ENCODE peak calls at places on chromosomes 16 and 17, in six cellular contexts. One of them, this sample, is unnamed.

GRCh38 chr16:47887496-47887895 is 268.3 kb downstream of the ABCC12 start:
- DNase-seq in cardiac muscle cell: peak; percentile 5
- DNase-seq in prostate gland: no peak
- DNase-seq in A673: peak; percentile 39
- DNase-seq in neural progenitor cell: peak; percentile 47
- DNase-seq in PC-3: peak; percentile 85
- DNase-seq in this sample: no peak

GRCh38 chr17:1006054-1006453 is 9.1 kb downstream of the TIMM22 start:
- DNase-seq in PC-3: no peak
- DNase-seq in A673: no peak
- DNase-seq in cardiac muscle cell: no peak
- DNase-seq in neural progenitor cell: no peak
- DNase-seq in prostate gland: peak; percentile 53
- DNase-seq in this sample: no peak

GRCh38 chr17:56653877-56654276 is 60.4 kb downstream of the NOG start:
- DNase-seq in A673: peak; percentile 80
- DNase-seq in prostate gland: no peak
- DNase-seq in PC-3: peak; percentile 91
- DNase-seq in neural progenitor cell: peak; percentile 82
- DNase-seq in cardiac muscle cell: peak; percentile 19
- DNase-seq in this sample: no peak

GRCh38 chr16:86914850-86915717 is 336.7 kb downstream of the FOXL1 start:
- DNase-seq in A673: no peak
- DNase-seq in cardiac muscle cell: no peak
- DNase-seq in PC-3: no peak
- DNase-seq in prostate gland: no peak
- DNase-seq in neural progenitor cell: no peak
- DNase-seq in this sample: no peak

GRCh38 chr16:51531271-51531670 is 380.2 kb upstream of the SALL1 start:
- DNase-seq in prostate gland: no peak
- DNase-seq in PC-3: no peak
- DNase-seq in A673: no peak
- DNase-seq in neural progenitor cell: no peak
- DNase-seq in cardiac muscle cell: no peak
- DNase-seq in this sample: no peak

GRCh38 chr16:3519581-3519980 is 18.8 kb downstream of the CLUAP1 start:
- DNase-seq in neural progenitor cell: no peak
- DNase-seq in PC-3: peak; percentile 44
- DNase-seq in prostate gland: no peak
- DNase-seq in cardiac muscle cell: no peak
- DNase-seq in A673: no peak
- DNase-seq in this sample: no peak

GRCh38 chr16:86531193-86531550 is 20.8 kb downstream of the FOXF1 start:
- DNase-seq in prostate gland: no peak
- DNase-seq in cardiac muscle cell: peak; percentile 77
- DNase-seq in neural progenitor cell: no peak
- DNase-seq in PC-3: no peak
- DNase-seq in A673: no peak
- DNase-seq in this sample: no peak

GRCh38 chr16:19844945-19845641 is 39.6 kb downstream of the GPRC5B start:
- DNase-seq in neural progenitor cell: no peak
- DNase-seq in prostate gland: no peak
- DNase-seq in A673: no peak
- DNase-seq in PC-3: peak; percentile 53
- DNase-seq in cardiac muscle cell: peak; percentile 84
- DNase-seq in this sample: peak; percentile 63

GRCh38 chr17:64172510-64172909 is 42.6 kb upstream of the ERN1 start:
- DNase-seq in cardiac muscle cell: no peak
- DNase-seq in A673: peak; percentile 30
- DNase-seq in PC-3: no peak
- DNase-seq in neural progenitor cell: no peak
- DNase-seq in prostate gland: no peak
- DNase-seq in this sample: peak; percentile 67

GRCh38 chr17:30599424-30600061 is 122.3 kb downstream of the GOSR1 start:
- DNase-seq in neural progenitor cell: no peak
- DNase-seq in PC-3: no peak
- DNase-seq in A673: no peak
- DNase-seq in prostate gland: no peak
- DNase-seq in cardiac muscle cell: no peak
- DNase-seq in this sample: no peak

GRCh38 chr17:46820592-46821450 is 2.3 kb upstream of the WNT3 start:
- DNase-seq in A673: no peak
- DNase-seq in cardiac muscle cell: no peak
- DNase-seq in PC-3: no peak
- DNase-seq in prostate gland: no peak
- DNase-seq in neural progenitor cell: no peak
- DNase-seq in this sample: no peak

GRCh38 chr16:67415872-67416793 is at the start of gene ZDHHC1:
- DNase-seq in neural progenitor cell: peak; percentile 89
- DNase-seq in prostate gland: peak; percentile 67
- DNase-seq in PC-3: peak; percentile 61
- DNase-seq in cardiac muscle cell: peak; percentile 77
- DNase-seq in A673: peak; percentile 72
- DNase-seq in this sample: no peak

GRCh38 chr16:11249233-11250061 is 6.6 kb downstream of the SOCS1 start:
- DNase-seq in cardiac muscle cell: no peak
- DNase-seq in prostate gland: no peak
- DNase-seq in A673: no peak
- DNase-seq in PC-3: no peak
- DNase-seq in neural progenitor cell: no peak
- DNase-seq in this sample: no peak

GRCh38 chr17:30093463-30094147 is 23.0 kb upstream of the NSRP1 start:
- DNase-seq in A673: peak; percentile 87
- DNase-seq in neural progenitor cell: peak; percentile 79
- DNase-seq in prostate gland: peak; percentile 15
- DNase-seq in cardiac muscle cell: peak; percentile 76
- DNase-seq in PC-3: peak; percentile 75
- DNase-seq in this sample: peak; percentile 20

GRCh38 chr16:12900599-12901203 is 697 bp upstream of the SHISA9 start:
- DNase-seq in prostate gland: no peak
- DNase-seq in PC-3: no peak
- DNase-seq in A673: no peak
- DNase-seq in neural progenitor cell: peak; percentile 38
- DNase-seq in cardiac muscle cell: no peak
- DNase-seq in this sample: no peak

GRCh38 chr17:46977750-46978488 is 1.1 kb downstream of the RPRML start:
- DNase-seq in cardiac muscle cell: no peak
- DNase-seq in prostate gland: no peak
- DNase-seq in PC-3: no peak
- DNase-seq in neural progenitor cell: peak; percentile 33
- DNase-seq in A673: no peak
- DNase-seq in this sample: no peak

GRCh38 chr17:42200702-42201101 is 6.4 kb upstream of the GHDC start:
- DNase-seq in cardiac muscle cell: peak; percentile 89
- DNase-seq in neural progenitor cell: no peak
- DNase-seq in prostate gland: no peak
- DNase-seq in A673: no peak
- DNase-seq in PC-3: no peak
- DNase-seq in this sample: no peak

GRCh38 chr17:876272-876671 is 94.1 kb downstream of the MRM3 start:
- DNase-seq in PC-3: no peak
- DNase-seq in prostate gland: no peak
- DNase-seq in A673: no peak
- DNase-seq in cardiac muscle cell: no peak
- DNase-seq in neural progenitor cell: no peak
- DNase-seq in this sample: no peak

GRCh38 chr16:7405166-7405565 is 72.5 kb downstream of the RBFOX1 start:
- DNase-seq in cardiac muscle cell: no peak
- DNase-seq in prostate gland: no peak
- DNase-seq in PC-3: peak; percentile 6
- DNase-seq in A673: peak; percentile 17
- DNase-seq in neural progenitor cell: peak; percentile 82
- DNase-seq in this sample: peak; percentile 86

GRCh38 chr16:68445458-68445857 is 2.9 kb downstream of the SMPD3 start:
- DNase-seq in PC-3: peak; percentile 68
- DNase-seq in cardiac muscle cell: peak; percentile 50
- DNase-seq in A673: peak; percentile 80
- DNase-seq in prostate gland: no peak
- DNase-seq in neural progenitor cell: peak; percentile 90
- DNase-seq in this sample: no peak

GRCh38 chr16:68332411-68333121 is 21.7 kb downstream of the PRMT7 start:
- DNase-seq in neural progenitor cell: no peak
- DNase-seq in PC-3: no peak
- DNase-seq in cardiac muscle cell: peak; percentile 52
- DNase-seq in prostate gland: no peak
- DNase-seq in A673: peak; percentile 71
- DNase-seq in this sample: peak; percentile 26

GRCh38 chr16:79982356-79982755 is 381.8 kb upstream of the MAF start:
- DNase-seq in PC-3: no peak
- DNase-seq in neural progenitor cell: no peak
- DNase-seq in cardiac muscle cell: no peak
- DNase-seq in A673: no peak
- DNase-seq in prostate gland: no peak
- DNase-seq in this sample: no peak

GRCh38 chr16:12784076-12784475 is 19.6 kb downstream of the CPPED1 start:
- DNase-seq in A673: no peak
- DNase-seq in cardiac muscle cell: no peak
- DNase-seq in PC-3: no peak
- DNase-seq in prostate gland: no peak
- DNase-seq in neural progenitor cell: no peak
- DNase-seq in this sample: no peak

GRCh38 chr17:11952610-11953009 is 44.7 kb downstream of the ZNF18 start:
- DNase-seq in prostate gland: no peak
- DNase-seq in PC-3: no peak
- DNase-seq in cardiac muscle cell: no peak
- DNase-seq in neural progenitor cell: no peak
- DNase-seq in A673: no peak
- DNase-seq in this sample: no peak

GRCh38 chr16:58022601-58023371 is 2.8 kb upstream of the MMP15 start:
- DNase-seq in PC-3: peak; percentile 49
- DNase-seq in neural progenitor cell: no peak
- DNase-seq in cardiac muscle cell: peak; percentile 82
- DNase-seq in prostate gland: peak; percentile 84
- DNase-seq in A673: peak; percentile 86
- DNase-seq in this sample: peak; percentile 28

GRCh38 chr17:82666931-82667667 is 18.9 kb upstream of the WDR45B start:
- DNase-seq in prostate gland: no peak
- DNase-seq in A673: no peak
- DNase-seq in cardiac muscle cell: no peak
- DNase-seq in neural progenitor cell: no peak
- DNase-seq in PC-3: no peak
- DNase-seq in this sample: no peak

GRCh38 chr17:82356028-82356427 is 3.0 kb upstream of the TEX19 start:
- DNase-seq in PC-3: peak; percentile 60
- DNase-seq in A673: no peak
- DNase-seq in prostate gland: peak; percentile 92
- DNase-seq in cardiac muscle cell: peak; percentile 24
- DNase-seq in neural progenitor cell: no peak
- DNase-seq in this sample: no peak

GRCh38 chr17:69480197-69480596 is 65.7 kb downstream of the MAP2K6 start:
- DNase-seq in prostate gland: peak; percentile 70
- DNase-seq in cardiac muscle cell: no peak
- DNase-seq in PC-3: no peak
- DNase-seq in A673: no peak
- DNase-seq in neural progenitor cell: no peak
- DNase-seq in this sample: peak; percentile 90

GRCh38 chr16:29029168-29029994 is 44.5 kb downstream of the LAT start:
- DNase-seq in PC-3: peak; percentile 86
- DNase-seq in neural progenitor cell: peak; percentile 71
- DNase-seq in A673: peak; percentile 68
- DNase-seq in prostate gland: no peak
- DNase-seq in cardiac muscle cell: peak; percentile 94
- DNase-seq in this sample: no peak

GRCh38 chr17:77330602-77331081 is 189.9 kb downstream of the SEC14L1 start:
- DNase-seq in cardiac muscle cell: no peak
- DNase-seq in prostate gland: no peak
- DNase-seq in PC-3: no peak
- DNase-seq in neural progenitor cell: no peak
- DNase-seq in A673: no peak
- DNase-seq in this sample: no peak
- H3K4me1 ChIP-seq in cardiac muscle cell: peaks cover 3% of the 10 kb centered on the region
- H3K4me1 ChIP-seq in prostate gland: no peaks in the 10 kb centered on the region
- H3K4me1 ChIP-seq in PC-3: peaks cover 41% of the 10 kb centered on the region
- H3K4me1 ChIP-seq in neural progenitor cell: no peaks in the 10 kb centered on the region
- H3K4me1 ChIP-seq in A673: peaks cover 9% of the 10 kb centered on the region
- H3K4me1 ChIP-seq in this sample: peaks cover 37% of the 10 kb centered on the region

GRCh38 chr17:19753049-19753444 is 4.9 kb upstream of the ALDH3A1 start:
- DNase-seq in A673: no peak
- DNase-seq in prostate gland: peak; percentile 92
- DNase-seq in PC-3: peak; percentile 99
- DNase-seq in neural progenitor cell: no peak
- DNase-seq in cardiac muscle cell: peak; percentile 73
- DNase-seq in this sample: peak; percentile 93
- H3K4me1 ChIP-seq in A673: no peaks in the 10 kb centered on the region
- H3K4me1 ChIP-seq in prostate gland: no peaks in the 10 kb centered on the region
- H3K4me1 ChIP-seq in PC-3: peaks cover 50% of the 10 kb centered on the region
- H3K4me1 ChIP-seq in neural progenitor cell: peaks cover 5% of the 10 kb centered on the region
- H3K4me1 ChIP-seq in cardiac muscle cell: peaks cover 6% of the 10 kb centered on the region
- H3K4me1 ChIP-seq in this sample: peaks cover 17% of the 10 kb centered on the region

GRCh38 chr16:89482824-89483220 is 7.5 kb downstream of the ANKRD11 start:
- DNase-seq in neural progenitor cell: no peak
- DNase-seq in PC-3: no peak
- DNase-seq in A673: no peak
- DNase-seq in cardiac muscle cell: no peak
- DNase-seq in prostate gland: no peak
- DNase-seq in this sample: no peak
- H3K4me1 ChIP-seq in neural progenitor cell: peaks cover 59% of the 10 kb centered on the region
- H3K4me1 ChIP-seq in PC-3: peaks cover 16% of the 10 kb centered on the region
- H3K4me1 ChIP-seq in A673: peaks cover 43% of the 10 kb centered on the region
- H3K4me1 ChIP-seq in cardiac muscle cell: peaks cover 45% of the 10 kb centered on the region
- H3K4me1 ChIP-seq in prostate gland: peaks cover 2% of the 10 kb centered on the region
- H3K4me1 ChIP-seq in this sample: peaks cover 85% of the 10 kb centered on the region

GRCh38 chr16:89923640-89924297 is 627 bp downstream of the TUBB3 start:
- DNase-seq in cardiac muscle cell: no peak
- DNase-seq in PC-3: no peak
- DNase-seq in neural progenitor cell: peak; percentile 75
- DNase-seq in A673: peak; percentile 42
- DNase-seq in prostate gland: no peak
- DNase-seq in this sample: no peak
- H3K4me1 ChIP-seq in cardiac muscle cell: no peaks in the 10 kb centered on the region
- H3K4me1 ChIP-seq in PC-3: peaks cover 23% of the 10 kb centered on the region
- H3K4me1 ChIP-seq in neural progenitor cell: peaks cover 33% of the 10 kb centered on the region
- H3K4me1 ChIP-seq in A673: peaks cover 43% of the 10 kb centered on the region
- H3K4me1 ChIP-seq in prostate gland: peaks cover 2% of the 10 kb centered on the region
- H3K4me1 ChIP-seq in this sample: peaks cover 21% of the 10 kb centered on the region

DNA sequence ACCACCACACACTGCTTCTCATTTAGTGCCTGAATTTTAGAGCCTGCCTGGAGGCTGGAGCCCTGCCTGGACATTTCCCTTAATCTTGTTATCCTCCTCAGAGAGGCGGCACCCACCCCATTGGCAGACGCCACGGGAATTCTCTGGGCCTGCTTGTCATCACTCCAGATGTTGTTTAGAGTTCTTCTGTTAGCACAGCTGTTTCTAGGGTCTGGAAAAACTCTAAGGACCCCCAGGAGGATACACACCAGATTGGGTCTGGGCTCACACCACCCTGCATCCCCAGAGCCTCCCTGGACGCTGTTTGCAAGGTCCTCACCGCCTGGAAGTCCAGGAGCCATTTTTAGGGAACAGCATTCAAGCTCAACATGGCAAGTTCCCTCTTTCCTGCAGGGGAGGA is 565 bp upstream of the XAF1 start:
- DNase-seq in neural progenitor cell: peak; percentile 18
- DNase-seq in cardiac muscle cell: peak; percentile 87
- DNase-seq in prostate gland: no peak
- DNase-seq in PC-3: no peak
- DNase-seq in A673: peak; percentile 33
- DNase-seq in this sample: no peak
- H3K4me1 ChIP-seq in neural progenitor cell: peaks cover 20% of the 10 kb centered on the region
- H3K4me1 ChIP-seq in cardiac muscle cell: no peaks in the 10 kb centered on the region
- H3K4me1 ChIP-seq in prostate gland: no peaks in the 10 kb centered on the region
- H3K4me1 ChIP-seq in PC-3: peaks cover 21% of the 10 kb centered on the region
- H3K4me1 ChIP-seq in A673: peaks cover 16% of the 10 kb centered on the region
- H3K4me1 ChIP-seq in this sample: peaks cover 17% of the 10 kb centered on the region

This sample was measured in gastrocnemius medialis.